ENCODE peak calls at places on chromosomes 2 and 18, in ten cellular contexts. One of them, this sample, is unnamed.

GRCh38 chr2:64975232-64975791 is 13.9 kb upstream of the SLC1A4 start:
- DNase-seq in hepatocyte: no peak
- DNase-seq in body of pancreas: peak
- DNase-seq in nephron progenitor cell: no peak
- DNase-seq in WERI-Rb-1: no peak
- DNase-seq in AG10803: peak
- DNase-seq in mammary epithelial cell: peak
- DNase-seq in tibial artery: peak
- DNase-seq in neural progenitor cell: no peak
- DNase-seq in dorsolateral prefrontal cortex: peak
- DNase-seq in this sample: peak

GRCh38 chr2:190465060-190465459 is 56.9 kb downstream of the MFSD6 start:
- DNase-seq in hepatocyte: no peak
- DNase-seq in body of pancreas: no peak
- DNase-seq in nephron progenitor cell: no peak
- DNase-seq in WERI-Rb-1: no peak
- DNase-seq in AG10803: no peak
- DNase-seq in mammary epithelial cell: no peak
- DNase-seq in tibial artery: no peak
- DNase-seq in neural progenitor cell: no peak
- DNase-seq in dorsolateral prefrontal cortex: no peak
- DNase-seq in this sample: no peak

GRCh38 chr2:60891175-60891574 is 9.8 kb downstream of the REL start:
- DNase-seq in hepatocyte: no peak
- DNase-seq in body of pancreas: no peak
- DNase-seq in nephron progenitor cell: no peak
- DNase-seq in WERI-Rb-1: no peak
- DNase-seq in AG10803: no peak
- DNase-seq in mammary epithelial cell: no peak
- DNase-seq in tibial artery: no peak
- DNase-seq in neural progenitor cell: no peak
- DNase-seq in dorsolateral prefrontal cortex: no peak
- DNase-seq in this sample: no peak

GRCh38 chr2:36824281-36824680 is 127.8 kb downstream of the VIT start:
- DNase-seq in hepatocyte: no peak
- DNase-seq in body of pancreas: no peak
- DNase-seq in nephron progenitor cell: no peak
- DNase-seq in WERI-Rb-1: no peak
- DNase-seq in AG10803: no peak
- DNase-seq in mammary epithelial cell: no peak
- DNase-seq in tibial artery: no peak
- DNase-seq in neural progenitor cell: no peak
- DNase-seq in dorsolateral prefrontal cortex: no peak
- DNase-seq in this sample: no peak

GRCh38 chr2:46416280-46416679 is 63.1 kb upstream of the TMEM247 start:
- DNase-seq in hepatocyte: no peak
- DNase-seq in body of pancreas: no peak
- DNase-seq in nephron progenitor cell: no peak
- DNase-seq in WERI-Rb-1: no peak
- DNase-seq in AG10803: no peak
- DNase-seq in mammary epithelial cell: no peak
- DNase-seq in tibial artery: no peak
- DNase-seq in neural progenitor cell: no peak
- DNase-seq in dorsolateral prefrontal cortex: no peak
- DNase-seq in this sample: no peak

GRCh38 chr2:170714156-170715061 is 728 bp upstream of the SP5 start:
- DNase-seq in hepatocyte: peak
- DNase-seq in body of pancreas: peak
- DNase-seq in nephron progenitor cell: peak
- DNase-seq in WERI-Rb-1: peak
- DNase-seq in AG10803: no peak
- DNase-seq in mammary epithelial cell: no peak
- DNase-seq in tibial artery: no peak
- DNase-seq in neural progenitor cell: peak
- DNase-seq in dorsolateral prefrontal cortex: no peak
- DNase-seq in this sample: peak

GRCh38 chr2:85435220-85435958 is 16.9 kb downstream of the SH2D6 start:
- DNase-seq in hepatocyte: no peak
- DNase-seq in body of pancreas: no peak
- DNase-seq in nephron progenitor cell: no peak
- DNase-seq in WERI-Rb-1: no peak
- DNase-seq in AG10803: no peak
- DNase-seq in mammary epithelial cell: no peak
- DNase-seq in tibial artery: no peak
- DNase-seq in neural progenitor cell: no peak
- DNase-seq in dorsolateral prefrontal cortex: no peak
- DNase-seq in this sample: no peak

GRCh38 chr2:102100371-102101096 is 42.0 kb upstream of the IL1R1 start:
- DNase-seq in hepatocyte: peak
- DNase-seq in body of pancreas: no peak
- DNase-seq in nephron progenitor cell: no peak
- DNase-seq in WERI-Rb-1: no peak
- DNase-seq in AG10803: peak
- DNase-seq in mammary epithelial cell: peak
- DNase-seq in tibial artery: no peak
- DNase-seq in neural progenitor cell: no peak
- DNase-seq in dorsolateral prefrontal cortex: no peak
- DNase-seq in this sample: no peak

GRCh38 chr2:47636596-47636995 is 146.3 kb upstream of the MSH6 start:
- DNase-seq in hepatocyte: peak
- DNase-seq in body of pancreas: no peak
- DNase-seq in nephron progenitor cell: no peak
- DNase-seq in WERI-Rb-1: no peak
- DNase-seq in AG10803: peak
- DNase-seq in mammary epithelial cell: no peak
- DNase-seq in tibial artery: no peak
- DNase-seq in neural progenitor cell: no peak
- DNase-seq in dorsolateral prefrontal cortex: no peak
- DNase-seq in this sample: no peak

GRCh38 chr18:36735130-36735529 is 93.7 kb downstream of the TPGS2 start:
- DNase-seq in hepatocyte: no peak
- DNase-seq in body of pancreas: no peak
- DNase-seq in nephron progenitor cell: no peak
- DNase-seq in WERI-Rb-1: no peak
- DNase-seq in AG10803: no peak
- DNase-seq in mammary epithelial cell: no peak
- DNase-seq in tibial artery: no peak
- DNase-seq in neural progenitor cell: no peak
- DNase-seq in dorsolateral prefrontal cortex: no peak
- DNase-seq in this sample: no peak

GRCh38 chr2:37223131-37223530 is 8.3 kb downstream of the CEBPZ start:
- DNase-seq in hepatocyte: no peak
- DNase-seq in body of pancreas: no peak
- DNase-seq in nephron progenitor cell: no peak
- DNase-seq in WERI-Rb-1: no peak
- DNase-seq in AG10803: no peak
- DNase-seq in mammary epithelial cell: no peak
- DNase-seq in tibial artery: no peak
- DNase-seq in neural progenitor cell: no peak
- DNase-seq in dorsolateral prefrontal cortex: no peak
- DNase-seq in this sample: no peak

GRCh38 chr2:221502270-221502973 is 69.7 kb downstream of the EPHA4 start:
- DNase-seq in hepatocyte: no peak
- DNase-seq in body of pancreas: no peak
- DNase-seq in nephron progenitor cell: peak
- DNase-seq in WERI-Rb-1: no peak
- DNase-seq in AG10803: peak
- DNase-seq in mammary epithelial cell: peak
- DNase-seq in tibial artery: no peak
- DNase-seq in neural progenitor cell: no peak
- DNase-seq in dorsolateral prefrontal cortex: no peak
- DNase-seq in this sample: peak

GRCh38 chr2:11018651-11019185 is 107.0 kb downstream of the KCNF1 start:
- DNase-seq in hepatocyte: no peak
- DNase-seq in body of pancreas: no peak
- DNase-seq in nephron progenitor cell: no peak
- DNase-seq in WERI-Rb-1: no peak
- DNase-seq in AG10803: no peak
- DNase-seq in mammary epithelial cell: no peak
- DNase-seq in tibial artery: no peak
- DNase-seq in neural progenitor cell: no peak
- DNase-seq in dorsolateral prefrontal cortex: no peak
- DNase-seq in this sample: no peak

DNA sequence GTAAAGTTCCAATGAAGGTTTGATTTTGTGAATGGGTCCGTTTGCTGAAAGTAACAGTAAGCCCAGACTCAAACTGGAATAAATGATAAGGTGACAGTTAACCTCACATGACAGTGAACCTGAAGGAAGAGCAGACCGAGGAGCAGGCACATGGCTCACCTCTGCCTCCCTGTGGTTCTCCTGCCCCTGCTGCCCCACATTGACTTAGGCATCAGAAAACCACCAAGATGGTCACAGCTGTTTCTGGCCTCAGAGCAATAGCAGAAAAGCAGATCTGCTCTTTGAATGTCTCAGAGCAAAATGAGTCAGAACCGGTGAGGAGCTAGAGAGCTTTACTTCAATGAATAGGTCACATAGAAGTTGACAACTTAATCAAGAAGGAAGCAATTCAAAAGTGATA is 487.6 kb downstream of the METTL4 start:
- DNase-seq in hepatocyte: peak
- DNase-seq in body of pancreas: no peak
- DNase-seq in nephron progenitor cell: no peak
- DNase-seq in WERI-Rb-1: peak
- DNase-seq in AG10803: no peak
- DNase-seq in mammary epithelial cell: peak
- DNase-seq in tibial artery: no peak
- DNase-seq in neural progenitor cell: peak
- DNase-seq in dorsolateral prefrontal cortex: no peak
- DNase-seq in this sample: peak
- TF ChIP-seq CTCF in hepatocyte: peak
- TF ChIP-seq CTCF in body of pancreas: no peak
- TF ChIP-seq CTCF in nephron progenitor cell: no peak
- TF ChIP-seq CTCF in WERI-Rb-1: peak
- TF ChIP-seq CTCF in AG10803: no peak
- TF ChIP-seq CTCF in mammary epithelial cell: peak
- TF ChIP-seq CTCF in tibial artery: no peak
- TF ChIP-seq CTCF in neural progenitor cell: peak
- TF ChIP-seq CTCF in dorsolateral prefrontal cortex: no peak
- TF ChIP-seq CTCF in this sample: peak

GRCh38 chr18:61503688-61504087 is 170.5 kb downstream of the CDH20 start:
- DNase-seq in hepatocyte: no peak
- DNase-seq in body of pancreas: no peak
- DNase-seq in nephron progenitor cell: no peak
- DNase-seq in WERI-Rb-1: no peak
- DNase-seq in AG10803: no peak
- DNase-seq in mammary epithelial cell: no peak
- DNase-seq in tibial artery: no peak
- DNase-seq in neural progenitor cell: no peak
- DNase-seq in dorsolateral prefrontal cortex: no peak
- DNase-seq in this sample: no peak

GRCh38 chr18:61502472-61502871 is 169.2 kb downstream of the CDH20 start:
- DNase-seq in hepatocyte: peak
- DNase-seq in body of pancreas: peak
- DNase-seq in nephron progenitor cell: peak
- DNase-seq in WERI-Rb-1: peak
- DNase-seq in AG10803: peak
- DNase-seq in mammary epithelial cell: peak
- DNase-seq in tibial artery: peak
- DNase-seq in neural progenitor cell: peak
- DNase-seq in dorsolateral prefrontal cortex: peak
- DNase-seq in this sample: peak
- TF ChIP-seq CTCF in hepatocyte: peak
- TF ChIP-seq CTCF in body of pancreas: peak
- TF ChIP-seq CTCF in nephron progenitor cell: peak
- TF ChIP-seq CTCF in WERI-Rb-1: peak
- TF ChIP-seq CTCF in AG10803: peak
- TF ChIP-seq CTCF in mammary epithelial cell: peak
- TF ChIP-seq CTCF in tibial artery: peak
- TF ChIP-seq CTCF in neural progenitor cell: peak
- TF ChIP-seq CTCF in dorsolateral prefrontal cortex: peak
- TF ChIP-seq CTCF in this sample: peak

GRCh38 chr2:238243496-238244076 is 3.7 kb upstream of the HES6 start:
- DNase-seq in hepatocyte: no peak
- DNase-seq in body of pancreas: no peak
- DNase-seq in nephron progenitor cell: no peak
- DNase-seq in WERI-Rb-1: no peak
- DNase-seq in AG10803: no peak
- DNase-seq in mammary epithelial cell: no peak
- DNase-seq in tibial artery: no peak
- DNase-seq in neural progenitor cell: no peak
- DNase-seq in dorsolateral prefrontal cortex: no peak
- DNase-seq in this sample: no peak
- TF ChIP-seq CTCF in hepatocyte: no peak
- TF ChIP-seq CTCF in body of pancreas: no peak
- TF ChIP-seq CTCF in nephron progenitor cell: peak
- TF ChIP-seq CTCF in WERI-Rb-1: no peak
- TF ChIP-seq CTCF in AG10803: no peak
- TF ChIP-seq CTCF in mammary epithelial cell: no peak
- TF ChIP-seq CTCF in tibial artery: no peak
- TF ChIP-seq CTCF in neural progenitor cell: peak
- TF ChIP-seq CTCF in dorsolateral prefrontal cortex: no peak
- TF ChIP-seq CTCF in this sample: no peak

GRCh38 chr2:223956267-223956666 is 996 bp upstream of the MRPL44 start:
- DNase-seq in hepatocyte: no peak
- DNase-seq in body of pancreas: no peak
- DNase-seq in nephron progenitor cell: no peak
- DNase-seq in WERI-Rb-1: no peak
- DNase-seq in AG10803: no peak
- DNase-seq in mammary epithelial cell: peak
- DNase-seq in tibial artery: no peak
- DNase-seq in neural progenitor cell: no peak
- DNase-seq in dorsolateral prefrontal cortex: no peak
- DNase-seq in this sample: no peak

GRCh38 chr2:223957092-223957851 is at the start of gene MRPL44:
- DNase-seq in hepatocyte: peak
- DNase-seq in body of pancreas: peak
- DNase-seq in nephron progenitor cell: peak
- DNase-seq in WERI-Rb-1: peak
- DNase-seq in AG10803: peak
- DNase-seq in mammary epithelial cell: peak
- DNase-seq in tibial artery: peak
- DNase-seq in neural progenitor cell: peak
- DNase-seq in dorsolateral prefrontal cortex: peak
- DNase-seq in this sample: peak

GRCh38 chr2:223950448-223951347 is 5.6 kb upstream of the WDFY1 start:
- DNase-seq in hepatocyte: no peak
- DNase-seq in body of pancreas: no peak
- DNase-seq in nephron progenitor cell: no peak
- DNase-seq in WERI-Rb-1: no peak
- DNase-seq in AG10803: no peak
- DNase-seq in mammary epithelial cell: peak
- DNase-seq in tibial artery: no peak
- DNase-seq in neural progenitor cell: no peak
- DNase-seq in dorsolateral prefrontal cortex: no peak
- DNase-seq in this sample: peak

GRCh38 chr2:223952280-223952968 is 4.8 kb upstream of the MRPL44 start:
- DNase-seq in hepatocyte: no peak
- DNase-seq in body of pancreas: no peak
- DNase-seq in nephron progenitor cell: no peak
- DNase-seq in WERI-Rb-1: peak
- DNase-seq in AG10803: no peak
- DNase-seq in mammary epithelial cell: no peak
- DNase-seq in tibial artery: no peak
- DNase-seq in neural progenitor cell: peak
- DNase-seq in dorsolateral prefrontal cortex: no peak
- DNase-seq in this sample: no peak

DNA sequence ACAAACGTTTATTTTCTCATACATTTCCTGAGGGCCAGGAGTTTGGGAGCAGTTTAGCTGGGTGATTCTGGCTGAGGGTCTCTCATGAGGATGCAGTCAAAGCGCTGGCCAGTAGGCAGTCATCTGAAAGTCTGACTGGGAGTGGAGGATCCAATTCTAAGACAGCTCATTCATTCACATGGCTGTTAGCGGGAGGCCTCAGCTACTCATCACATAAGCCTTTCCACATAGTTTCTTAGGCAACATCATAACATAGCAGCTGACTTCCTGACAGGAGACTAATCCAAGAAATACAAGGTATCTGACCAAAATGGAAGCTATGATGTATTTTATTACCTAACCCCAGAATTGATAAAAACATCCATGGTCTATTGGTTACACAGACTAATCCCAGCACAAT is 2.9 kb upstream of the MRPL44 start:
- DNase-seq in hepatocyte: peak
- DNase-seq in body of pancreas: no peak
- DNase-seq in nephron progenitor cell: no peak
- DNase-seq in WERI-Rb-1: no peak
- DNase-seq in AG10803: peak
- DNase-seq in mammary epithelial cell: peak
- DNase-seq in tibial artery: no peak
- DNase-seq in neural progenitor cell: peak
- DNase-seq in dorsolateral prefrontal cortex: no peak
- DNase-seq in this sample: peak
- TF ChIP-seq CTCF in hepatocyte: no peak
- TF ChIP-seq CTCF in body of pancreas: no peak
- TF ChIP-seq CTCF in nephron progenitor cell: no peak
- TF ChIP-seq CTCF in WERI-Rb-1: no peak
- TF ChIP-seq CTCF in AG10803: no peak
- TF ChIP-seq CTCF in mammary epithelial cell: no peak
- TF ChIP-seq CTCF in tibial artery: no peak
- TF ChIP-seq CTCF in neural progenitor cell: no peak
- TF ChIP-seq CTCF in dorsolateral prefrontal cortex: no peak
- TF ChIP-seq CTCF in this sample: no peak

This sample was measured in MCF 10A.